ENCODE peak calls at places on chromosomes 7 and 10, in ten cellular contexts. One of them, this sample, is unnamed.

GRCh38 chr10:86770412-86770960 is 14.1 kb downstream of the BMPR1A start:
- DNase-seq in OCI-M1: peak
- DNase-seq in SW 1271: no peak
- DNase-seq in Right ventricle myocardium inferior: no peak
- DNase-seq in amniotic stem cell: no peak
- DNase-seq in CD8-positive, alpha-beta T cell: no peak
- DNase-seq in cardiac fibroblast: no peak
- DNase-seq in coronary artery: no peak
- DNase-seq in hypothalamus: no peak
- DNase-seq in heart left ventricle: no peak
- DNase-seq in this sample: no peak

GRCh38 chr7:47337021-47337492 is 244.9 kb downstream of the TNS3 start:
- DNase-seq in OCI-M1: no peak
- DNase-seq in SW 1271: no peak
- DNase-seq in Right ventricle myocardium inferior: no peak
- DNase-seq in amniotic stem cell: no peak
- DNase-seq in CD8-positive, alpha-beta T cell: no peak
- DNase-seq in cardiac fibroblast: no peak
- DNase-seq in coronary artery: no peak
- DNase-seq in hypothalamus: no peak
- DNase-seq in heart left ventricle: no peak
- DNase-seq in this sample: no peak

GRCh38 chr7:67753891-67754290 is 757.3 kb downstream of the TYW1 start:
- DNase-seq in OCI-M1: no peak
- DNase-seq in SW 1271: no peak
- DNase-seq in Right ventricle myocardium inferior: no peak
- DNase-seq in amniotic stem cell: no peak
- DNase-seq in CD8-positive, alpha-beta T cell: no peak
- DNase-seq in cardiac fibroblast: peak
- DNase-seq in coronary artery: no peak
- DNase-seq in hypothalamus: no peak
- DNase-seq in heart left ventricle: no peak
- DNase-seq in this sample: no peak

GRCh38 chr7:94395141-94396041 is 696 bp downstream of the COL1A2 start:
- DNase-seq in OCI-M1: peak
- DNase-seq in SW 1271: no peak
- DNase-seq in Right ventricle myocardium inferior: no peak
- DNase-seq in amniotic stem cell: peak
- DNase-seq in CD8-positive, alpha-beta T cell: no peak
- DNase-seq in cardiac fibroblast: peak
- DNase-seq in coronary artery: no peak
- DNase-seq in hypothalamus: no peak
- DNase-seq in heart left ventricle: no peak
- DNase-seq in this sample: peak

GRCh38 chr10:26556756-26557640 is 118.9 kb downstream of the APBB1IP start:
- DNase-seq in OCI-M1: peak
- DNase-seq in SW 1271: no peak
- DNase-seq in Right ventricle myocardium inferior: no peak
- DNase-seq in amniotic stem cell: peak
- DNase-seq in CD8-positive, alpha-beta T cell: peak
- DNase-seq in cardiac fibroblast: peak
- DNase-seq in coronary artery: no peak
- DNase-seq in hypothalamus: no peak
- DNase-seq in heart left ventricle: no peak
- DNase-seq in this sample: peak

GRCh38 chr7:135174941-135175340 is 4.4 kb upstream of the CYREN start:
- DNase-seq in OCI-M1: no peak
- DNase-seq in SW 1271: no peak
- DNase-seq in Right ventricle myocardium inferior: no peak
- DNase-seq in amniotic stem cell: no peak
- DNase-seq in CD8-positive, alpha-beta T cell: no peak
- DNase-seq in cardiac fibroblast: no peak
- DNase-seq in coronary artery: peak
- DNase-seq in hypothalamus: no peak
- DNase-seq in heart left ventricle: no peak
- DNase-seq in this sample: no peak

GRCh38 chr10:61031341-61031740 is 87.4 kb upstream of the RHOBTB1 start:
- DNase-seq in OCI-M1: no peak
- DNase-seq in SW 1271: no peak
- DNase-seq in Right ventricle myocardium inferior: no peak
- DNase-seq in amniotic stem cell: no peak
- DNase-seq in CD8-positive, alpha-beta T cell: no peak
- DNase-seq in cardiac fibroblast: no peak
- DNase-seq in coronary artery: no peak
- DNase-seq in hypothalamus: no peak
- DNase-seq in heart left ventricle: no peak
- DNase-seq in this sample: no peak

GRCh38 chr7:2100278-2101205 is 132.2 kb downstream of the MAD1L1 start:
- DNase-seq in OCI-M1: no peak
- DNase-seq in SW 1271: no peak
- DNase-seq in Right ventricle myocardium inferior: no peak
- DNase-seq in amniotic stem cell: no peak
- DNase-seq in CD8-positive, alpha-beta T cell: no peak
- DNase-seq in cardiac fibroblast: no peak
- DNase-seq in coronary artery: no peak
- DNase-seq in hypothalamus: no peak
- DNase-seq in heart left ventricle: no peak
- DNase-seq in this sample: peak

GRCh38 chr10:104824378-104825006 is 183.4 kb downstream of the SORCS3 start:
- DNase-seq in OCI-M1: peak
- DNase-seq in SW 1271: no peak
- DNase-seq in Right ventricle myocardium inferior: no peak
- DNase-seq in amniotic stem cell: no peak
- DNase-seq in CD8-positive, alpha-beta T cell: no peak
- DNase-seq in cardiac fibroblast: peak
- DNase-seq in coronary artery: no peak
- DNase-seq in hypothalamus: no peak
- DNase-seq in heart left ventricle: no peak
- DNase-seq in this sample: peak

GRCh38 chr10:18303851-18304800 is 163.9 kb downstream of the CACNB2 start:
- DNase-seq in OCI-M1: peak
- DNase-seq in SW 1271: no peak
- DNase-seq in Right ventricle myocardium inferior: no peak
- DNase-seq in amniotic stem cell: no peak
- DNase-seq in CD8-positive, alpha-beta T cell: no peak
- DNase-seq in cardiac fibroblast: no peak
- DNase-seq in coronary artery: no peak
- DNase-seq in hypothalamus: no peak
- DNase-seq in heart left ventricle: no peak
- DNase-seq in this sample: peak

GRCh38 chr10:62076872-62077271 is 175.4 kb downstream of the ARID5B start:
- DNase-seq in OCI-M1: no peak
- DNase-seq in SW 1271: no peak
- DNase-seq in Right ventricle myocardium inferior: no peak
- DNase-seq in amniotic stem cell: peak
- DNase-seq in CD8-positive, alpha-beta T cell: no peak
- DNase-seq in cardiac fibroblast: peak
- DNase-seq in coronary artery: no peak
- DNase-seq in hypothalamus: no peak
- DNase-seq in heart left ventricle: no peak
- DNase-seq in this sample: no peak

GRCh38 chr7:132573237-132573636 is 3.0 kb downstream of the PLXNA4 start:
- DNase-seq in OCI-M1: no peak
- DNase-seq in SW 1271: no peak
- DNase-seq in Right ventricle myocardium inferior: no peak
- DNase-seq in amniotic stem cell: no peak
- DNase-seq in CD8-positive, alpha-beta T cell: no peak
- DNase-seq in cardiac fibroblast: no peak
- DNase-seq in coronary artery: no peak
- DNase-seq in hypothalamus: no peak
- DNase-seq in heart left ventricle: no peak
- DNase-seq in this sample: no peak

GRCh38 chr10:88874271-88874670 is 5.8 kb upstream of the STAMBPL1 start:
- DNase-seq in OCI-M1: peak
- DNase-seq in SW 1271: no peak
- DNase-seq in Right ventricle myocardium inferior: no peak
- DNase-seq in amniotic stem cell: no peak
- DNase-seq in CD8-positive, alpha-beta T cell: no peak
- DNase-seq in cardiac fibroblast: peak
- DNase-seq in coronary artery: no peak
- DNase-seq in hypothalamus: no peak
- DNase-seq in heart left ventricle: no peak
- DNase-seq in this sample: no peak

GRCh38 chr7:73345538-73345937 is 17.6 kb downstream of the FKBP6 start:
- DNase-seq in OCI-M1: no peak
- DNase-seq in SW 1271: no peak
- DNase-seq in Right ventricle myocardium inferior: no peak
- DNase-seq in amniotic stem cell: no peak
- DNase-seq in CD8-positive, alpha-beta T cell: no peak
- DNase-seq in cardiac fibroblast: no peak
- DNase-seq in coronary artery: no peak
- DNase-seq in hypothalamus: no peak
- DNase-seq in heart left ventricle: no peak
- DNase-seq in this sample: no peak

GRCh38 chr10:99370993-99371392 is 41.8 kb downstream of the CNNM1 start:
- DNase-seq in OCI-M1: peak
- DNase-seq in SW 1271: no peak
- DNase-seq in Right ventricle myocardium inferior: no peak
- DNase-seq in amniotic stem cell: peak
- DNase-seq in CD8-positive, alpha-beta T cell: no peak
- DNase-seq in cardiac fibroblast: peak
- DNase-seq in coronary artery: no peak
- DNase-seq in hypothalamus: no peak
- DNase-seq in heart left ventricle: no peak
- DNase-seq in this sample: no peak

This sample was measured in MV-4-11.